ENCODE peak calls at places on chromosomes 11 and 22, in nine cellular contexts. P, H, I, U, B, C, M, Z and O are unnamed samples.

GRCh38 chr11:69402251-69402892 is 79.1 kb upstream of the LINC01488 start:
- DNase-seq in P (no peak), H (no peak), I (no peak), U (no peak), B (no peak), C (no peak), M (no peak), Z (no peak), O (no peak)

GRCh38 chr22:27086080-27086479 is 428.7 kb downstream of the MIAT start:
- DNase-seq in P (no peak), H (no peak), I (no peak), U (no peak), B (no peak), C (no peak), M (no peak), Z (no peak), O (no peak)

GRCh38 chr11:75667268-75667830 is 1.5 kb downstream of the MAP6 start:
- DNase-seq in P (peak), H (no peak), I (no peak), U (no peak), B (no peak), C (no peak), M (no peak), Z (no peak), O (no peak)

GRCh38 chr11:2580061-2580421 is 119.8 kb downstream of the KCNQ1OT1 start:
- DNase-seq in P (no peak), H (no peak), I (no peak), U (no peak), B (no peak), C (no peak), M (no peak), Z (no peak), O (no peak)

GRCh38 chr11:43282607-43283440 is 29.0 kb upstream of the API5 start:
- DNase-seq in P (peak), H (no peak), I (peak), U (no peak), B (peak), C (no peak), M (no peak), Z (peak), O (peak)

GRCh38 chr11:58917159-58917765 is 22.0 kb upstream of the GLYATL1 start:
- DNase-seq in P (no peak), H (no peak), I (no peak), U (no peak), B (no peak), C (no peak), M (no peak), Z (no peak), O (no peak)

GRCh38 chr11:9276571-9276970 is 11.4 kb upstream of the DENND5A start:
- DNase-seq in P (no peak), H (no peak), I (no peak), U (no peak), B (no peak), C (no peak), M (no peak), Z (no peak), O (no peak)

GRCh38 chr11:125451400-125452124 is 44.5 kb downstream of the FEZ1 start:
- DNase-seq in P (peak), H (no peak), I (no peak), U (peak), B (peak), C (no peak), M (no peak), Z (no peak), O (no peak)

GRCh38 chr22:39292561-39293074 is 26.8 kb downstream of the RPL3 start:
- DNase-seq in P (peak), H (peak), I (no peak), U (peak), B (no peak), C (no peak), M (peak), Z (no peak), O (no peak)

GRCh38 chr11:119029340-119030028 is 1.2 kb downstream of the SLC37A4 start:
- DNase-seq in P (no peak), H (no peak), I (no peak), U (peak), B (no peak), C (no peak), M (peak), Z (no peak), O (no peak)

GRCh38 chr11:33263549-33263948 is 6.4 kb downstream of the HIPK3 start:
- DNase-seq in P (no peak), H (no peak), I (no peak), U (no peak), B (no peak), C (no peak), M (no peak), Z (no peak), O (no peak)

GRCh38 chr11:69295995-69296889 is 2.3 kb downstream of the MYEOV start:
- DNase-seq in P (no peak), H (no peak), I (no peak), U (peak), B (no peak), C (no peak), M (no peak), Z (no peak), O (peak)

GRCh38 chr11:70544774-70545625 is 146.7 kb downstream of the CTTN start:
- DNase-seq in P (no peak), H (no peak), I (no peak), U (no peak), B (peak), C (no peak), M (no peak), Z (no peak), O (no peak)

GRCh38 chr11:76553554-76554476 is 109.0 kb downstream of the EMSY start:
- DNase-seq in P (no peak), H (no peak), I (no peak), U (no peak), B (no peak), C (no peak), M (no peak), Z (no peak), O (no peak)

GRCh38 chr11:126140932-126141291 is 70.5 kb downstream of the RPUSD4 start:
- DNase-seq in P (no peak), H (no peak), I (no peak), U (peak), B (no peak), C (no peak), M (no peak), Z (no peak), O (no peak)

GRCh38 chr11:34191592-34191991 is 86.2 kb downstream of the NAT10 start:
- DNase-seq in P (no peak), H (no peak), I (no peak), U (no peak), B (no peak), C (no peak), M (no peak), Z (no peak), O (no peak)

GRCh38 chr11:24289301-24289700 is 207.6 kb upstream of the LUZP2 start:
- DNase-seq in P (no peak), H (no peak), I (no peak), U (no peak), B (no peak), C (no peak), M (no peak), Z (no peak), O (no peak)

GRCh38 chr11:12961615-12962014 is 47.5 kb upstream of the RASSF10 start:
- DNase-seq in P (no peak), H (no peak), I (no peak), U (no peak), B (no peak), C (no peak), M (no peak), Z (no peak), O (no peak)

GRCh38 chr22:46058591-46059519 is 81.9 kb upstream of the WNT7B start:
- DNase-seq in P (no peak), H (no peak), I (no peak), U (peak), B (no peak), C (no peak), M (no peak), Z (no peak), O (no peak)

GRCh38 chr11:17730137-17730536 is 4.4 kb upstream of the KCNC1 start:
- DNase-seq in P (no peak), H (no peak), I (no peak), U (peak), B (no peak), C (no peak), M (no peak), Z (no peak), O (no peak)

GRCh38 chr22:47175761-47176359 is 413.4 kb downstream of the TBC1D22A start:
- DNase-seq in P (no peak), H (no peak), I (no peak), U (peak), B (no peak), C (no peak), M (no peak), Z (no peak), O (no peak)

GRCh38 chr11:69173925-69174591 is 18.3 kb downstream of the SMIM38 start:
- DNase-seq in P (no peak), H (no peak), I (no peak), U (no peak), B (no peak), C (no peak), M (no peak), Z (no peak), O (no peak)

GRCh38 chr22:30861131-30861530 is 107.4 kb downstream of the MORC2 start:
- DNase-seq in P (no peak), H (no peak), I (no peak), U (no peak), B (no peak), C (no peak), M (no peak), Z (no peak), O (no peak)

GRCh38 chr11:116360542-116360941 is 412.2 kb downstream of the BUD13 start:
- DNase-seq in P (no peak), H (no peak), I (no peak), U (no peak), B (no peak), C (no peak), M (no peak), Z (no peak), O (no peak)

GRCh38 chr11:68340003-68340767 is 27.8 kb downstream of the LRP5 start:
- DNase-seq in P (no peak), H (no peak), I (no peak), U (no peak), B (no peak), C (no peak), M (no peak), Z (no peak), O (no peak)

GRCh38 chr11:46520971-46521745 is 72.7 kb downstream of the AMBRA1 start:
- DNase-seq in P (no peak), H (peak), I (no peak), U (no peak), B (peak), C (no peak), M (peak), Z (no peak), O (no peak)

GRCh38 chr11:107017433-107018227 is 646 bp downstream of the GUCY1A2 start:
- DNase-seq in P (peak), H (no peak), I (no peak), U (peak), B (peak), C (no peak), M (peak), Z (peak), O (no peak)

GRCh38 chr11:11786234-11786633 is 55.5 kb upstream of the USP47 start:
- DNase-seq in P (no peak), H (no peak), I (no peak), U (no peak), B (no peak), C (no peak), M (no peak), Z (no peak), O (no peak)

GRCh38 chr11:2737876-2738275 is 38.1 kb upstream of the KCNQ1OT1 start:
- DNase-seq in P (no peak), H (no peak), I (no peak), U (no peak), B (no peak), C (no peak), M (peak), Z (no peak), O (no peak)